ENCODE peak calls at places on chromosome 12, in four cellular contexts. S is iris pigment epithelial cell, N is MCF 10A, Q is NCI-H1048. Y is an unnamed sample.

GRCh38 chr12:9687228-9687627 is 17.7 kb downstream of the CLEC2D start:
- DNase-seq in Q (no peak), N (peak), S (peak), Y (peak)

GRCh38 chr12:108722992-108723766 is 8.1 kb downstream of the CORO1C start:
- DNase-seq in N (peak), Q (no peak), S (peak), Y (peak)

GRCh38 chr12:81360916-81361315 is 283.0 kb downstream of the ACSS3 start:
- DNase-seq in Q (no peak), S (no peak), N (no peak), Y (no peak)

GRCh38 chr12:3556716-3557115 is 65.7 kb downstream of the PRMT8 start:
- DNase-seq in Q (no peak), N (no peak), S (no peak), Y (no peak)

GRCh38 chr12:124928095-124928911 is 13.9 kb upstream of the UBC start:
- DNase-seq in Q (no peak), N (peak), S (peak), Y (peak)

GRCh38 chr12:86367137-86367536 is 110.9 kb upstream of the MGAT4C start:
- DNase-seq in Q (no peak), N (no peak), S (no peak), Y (no peak)

GRCh38 chr12:8527250-8528130 is 13.2 kb downstream of the CLEC4E start:
- DNase-seq in N (no peak), S (no peak), Q (no peak), Y (no peak)

GRCh38 chr12:111126331-111126730 is 206.0 kb upstream of the MYL2 start:
- DNase-seq in Q (no peak), N (no peak), S (peak), Y (no peak)

GRCh38 chr12:95218164-95218851 is 701 bp downstream of the VEZT start:
- DNase-seq in S (peak), N (no peak), Q (no peak), Y (peak)

GRCh38 chr12:9735601-9736000 is 2.7 kb upstream of the CLECL1 start:
- DNase-seq in N (no peak), S (no peak), Q (no peak), Y (no peak)

GRCh38 chr12:71780207-71780822 is 25.7 kb downstream of the RAB21 start:
- DNase-seq in S (peak), N (peak), Q (no peak), Y (peak)

GRCh38 chr12:102197789-102198188 is at the start of gene PMCH:
- DNase-seq in Q (no peak), N (peak), S (peak), Y (peak)

GRCh38 chr12:19965196-19966038 is 402.9 kb upstream of the PDE3A start:
- DNase-seq in S (no peak), Q (no peak), N (no peak), Y (no peak)

GRCh38 chr12:131860472-131861260 is 32.5 kb downstream of the MMP17 start:
- DNase-seq in N (peak), Q (peak), S (peak), Y (peak)

GRCh38 chr12:132488127-132489077 is 1.5 kb upstream of the FBRSL1 start:
- DNase-seq in S (no peak), Q (no peak), N (no peak), Y (no peak)